ENCODE peak calls at places on chromosomes 11 and 22, in ten cellular contexts. E is A549, N is upper lobe of right lung, I is RWPE1, T is OCI-LY7, R is esophagus squamous epithelium, S is heart right ventricle, H is pancreas, O is H9, J is HL-60. W is an unnamed sample.

GRCh38 chr11:1766719-1767398 is 3.1 kb upstream of the CTSD start:
- DNase-seq in R (no peak), O (no peak), H (peak), J (no peak), N (peak), I (no peak), T (no peak), E (no peak), S (no peak), W (no peak)

GRCh38 chr22:41290262-41291221 is 4.6 kb upstream of the RANGAP1 start:
- DNase-seq in R (no peak), E (no peak), H (no peak), S (no peak), J (no peak), O (peak), T (no peak), N (no peak), I (peak), W (no peak)

GRCh38 chr22:19523240-19524169 is 705 bp downstream of the CLDN5 start:
- DNase-seq in S (no peak), O (peak), H (no peak), N (no peak), T (no peak), R (no peak), I (no peak), J (peak), E (no peak), W (no peak)

GRCh38 chr11:27473017-27473406 is 422 bp upstream of the LGR4 start:
- DNase-seq in R (no peak), H (no peak), T (no peak), N (no peak), S (no peak), J (no peak), I (no peak), E (no peak), O (no peak), W (no peak)

GRCh38 chr11:68932358-68932757 is 28.7 kb downstream of the IGHMBP2 start:
- DNase-seq in T (no peak), R (no peak), N (no peak), H (no peak), I (no peak), S (no peak), O (no peak), J (no peak), E (no peak), W (no peak)

GRCh38 chr11:111417011-111417765 is 38.1 kb upstream of the POU2AF1 start:
- DNase-seq in I (no peak), S (no peak), E (no peak), T (peak), O (no peak), N (no peak), R (no peak), H (no peak), J (peak), W (no peak)

GRCh38 chr11:116851631-116852030 is 14.2 kb upstream of the APOA1 start:
- DNase-seq in E (no peak), R (no peak), T (no peak), I (no peak), H (no peak), J (peak), N (no peak), S (no peak), O (no peak), W (no peak)

GRCh38 chr22:20114506-20115475 is 1.1 kb upstream of the RANBP1 start:
- DNase-seq in T (no peak), J (no peak), R (no peak), E (no peak), I (no peak), N (no peak), O (no peak), S (no peak), H (no peak), W (no peak)

GRCh38 chr11:90288207-90288821 is 65.5 kb upstream of the CHORDC1 start:
- DNase-seq in E (peak), T (peak), O (no peak), H (no peak), N (no peak), S (no peak), R (no peak), I (peak), J (no peak), W (no peak)

GRCh38 chr11:120432056-120433018 is 79.2 kb upstream of the GRIK4 start:
- DNase-seq in H (peak), T (no peak), S (peak), J (no peak), R (no peak), E (peak), N (no peak), I (peak), O (no peak), W (peak)

GRCh38 chr11:34358258-34358665 is 452 bp upstream of the ABTB2 start:
- DNase-seq in J (peak), O (no peak), T (no peak), I (peak), R (no peak), S (peak), H (peak), E (peak), N (peak), W (no peak)

GRCh38 chr22:25113316-25113721 is 86.3 kb upstream of the CRYBB3 start:
- DNase-seq in N (peak), T (no peak), H (no peak), R (no peak), J (no peak), E (no peak), S (no peak), I (no peak), O (no peak), W (no peak)

GRCh38 chr11:66418986-66419308 is 1.9 kb upstream of the NPAS4 start:
- DNase-seq in S (no peak), J (no peak), E (no peak), H (no peak), N (no peak), I (no peak), R (no peak), T (no peak), O (no peak), W (no peak)

GRCh38 chr11:19953909-19954308 is 206.4 kb downstream of the DBX1 start:
- DNase-seq in H (peak), N (no peak), E (peak), O (peak), R (no peak), S (peak), J (no peak), I (peak), T (no peak), W (peak)

GRCh38 chr22:22818861-22819855 is 68.5 kb upstream of the IGLL5 start:
- DNase-seq in O (no peak), S (no peak), I (no peak), E (no peak), T (peak), N (no peak), H (no peak), R (no peak), J (no peak), W (no peak)

GRCh38 chr22:46984751-46985506 is 222.5 kb downstream of the TBC1D22A start:
- DNase-seq in O (no peak), J (no peak), E (no peak), S (no peak), H (no peak), I (peak), N (no peak), R (no peak), T (no peak), W (peak)

GRCh38 chr22:36081023-36081431 is 52.4 kb upstream of the RBFOX2 start:
- DNase-seq in E (no peak), N (no peak), I (no peak), R (no peak), J (no peak), S (no peak), T (no peak), H (no peak), O (no peak), W (no peak)

GRCh38 chr22:36068776-36069344 is 40.2 kb upstream of the RBFOX2 start:
- DNase-seq in H (no peak), N (no peak), O (no peak), J (no peak), I (no peak), T (peak), S (no peak), R (no peak), E (no peak), W (no peak)

GRCh38 chr11:128417607-128418324 is 169.6 kb downstream of the ETS1 start:
- DNase-seq in J (no peak), H (no peak), T (no peak), I (peak), N (no peak), O (no peak), R (no peak), E (no peak), S (peak), W (no peak)

GRCh38 chr22:50302564-50302963 is 4.9 kb downstream of the PLXNB2 start:
- DNase-seq in J (no peak), H (no peak), I (no peak), E (no peak), N (no peak), O (no peak), R (no peak), T (no peak), S (peak), W (no peak)

GRCh38 chr11:121534131-121535093 is 81.6 kb upstream of the SORL1-AS1 start:
- DNase-seq in H (no peak), J (no peak), I (no peak), O (no peak), N (no peak), T (peak), R (no peak), S (no peak), E (no peak), W (no peak)

GRCh38 chr11:119347242-119347641 is 737 bp upstream of the MFRP start:
- DNase-seq in E (no peak), I (no peak), S (no peak), H (no peak), T (no peak), J (no peak), N (no peak), O (no peak), R (no peak), W (no peak)

GRCh38 chr22:38844661-38845367 is 986 bp upstream of the NPTXR start:
- DNase-seq in S (no peak), N (no peak), R (no peak), E (no peak), T (no peak), I (no peak), H (no peak), J (no peak), O (no peak), W (no peak)

GRCh38 chr11:17206448-17206847 is 1.3 kb downstream of the PIK3C2A start:
- DNase-seq in H (no peak), E (no peak), J (no peak), S (no peak), O (no peak), T (no peak), I (no peak), N (no peak), R (no peak), W (no peak)
- H3K27ac ChIP-seq in H (no peak), E (no peak), J (no peak), S (peak), O (no peak), T (no peak), I (no peak), N (peak), R (peak), W (no peak)

DNA sequence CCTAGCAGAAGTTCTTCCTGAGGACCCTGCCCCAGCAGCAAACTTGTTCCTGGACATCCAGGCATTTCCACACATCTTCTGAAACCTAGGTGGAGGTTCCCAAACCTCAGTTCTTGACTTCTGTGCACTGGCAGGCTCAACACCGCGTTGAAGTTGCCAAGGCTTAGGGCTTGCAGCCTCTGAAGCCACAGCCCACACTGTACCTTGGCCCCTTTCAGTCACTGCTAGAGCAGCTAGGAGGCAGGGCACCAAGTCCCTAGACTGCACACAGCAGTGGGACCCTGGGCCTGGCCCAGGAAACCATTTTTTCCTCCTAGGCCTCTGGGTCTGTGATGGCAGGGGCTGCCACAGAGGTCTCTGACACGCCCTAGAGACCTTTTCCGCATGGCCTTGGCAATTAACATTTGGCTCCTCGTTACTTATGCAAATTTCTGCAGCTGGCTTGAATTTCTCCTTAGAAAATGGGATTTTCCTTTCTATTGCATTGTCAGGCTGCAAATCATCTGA is 159.0 kb downstream of the SBF2 start:
- DNase-seq in I (no peak), E (no peak), S (no peak), H (no peak), R (no peak), N (no peak), T (no peak), O (no peak), J (no peak), W (no peak)
- H3K27ac ChIP-seq in I (no peak), E (no peak), S (no peak), H (no peak), R (no peak), N (no peak), T (no peak), O (no peak), J (no peak), W (no peak)

GRCh38 chr11:2927493-2927800 is 1.8 kb downstream of the PHLDA2 start:
- DNase-seq in R (no peak), S (no peak), J (no peak), N (no peak), T (no peak), I (no peak), E (no peak), O (no peak), H (no peak), W (no peak)
- H3K27ac ChIP-seq in R (no peak), S (no peak), J (no peak), N (no peak), T (no peak), I (peak), E (no peak), O (no peak), H (no peak), W (peak)

DNA sequence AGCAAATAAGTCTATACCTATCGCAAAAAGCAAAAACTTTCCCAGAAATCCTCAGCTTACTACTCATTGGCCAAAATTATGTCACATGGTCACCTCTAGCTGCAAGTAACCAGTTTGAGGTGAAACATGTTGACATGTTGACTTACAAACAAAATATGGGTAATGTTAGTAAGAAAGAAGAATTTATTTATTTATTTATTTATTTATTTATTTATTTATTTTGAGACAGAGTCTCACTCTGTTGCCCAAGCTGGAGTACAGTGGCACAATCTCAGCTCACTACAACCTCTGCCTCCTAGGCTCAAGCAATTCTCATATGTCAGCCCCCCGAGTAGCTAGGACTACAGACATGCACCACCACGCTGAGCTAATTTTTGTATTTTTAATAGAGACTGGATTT is 5.4 kb upstream of the SLC35C1 start:
- DNase-seq in E (no peak), R (no peak), J (no peak), I (no peak), T (no peak), H (no peak), S (no peak), N (no peak), O (no peak), W (no peak)
- H3K27ac ChIP-seq in E (no peak), R (no peak), J (no peak), I (no peak), T (no peak), H (no peak), S (no peak), N (peak), O (no peak), W (no peak)

DNA sequence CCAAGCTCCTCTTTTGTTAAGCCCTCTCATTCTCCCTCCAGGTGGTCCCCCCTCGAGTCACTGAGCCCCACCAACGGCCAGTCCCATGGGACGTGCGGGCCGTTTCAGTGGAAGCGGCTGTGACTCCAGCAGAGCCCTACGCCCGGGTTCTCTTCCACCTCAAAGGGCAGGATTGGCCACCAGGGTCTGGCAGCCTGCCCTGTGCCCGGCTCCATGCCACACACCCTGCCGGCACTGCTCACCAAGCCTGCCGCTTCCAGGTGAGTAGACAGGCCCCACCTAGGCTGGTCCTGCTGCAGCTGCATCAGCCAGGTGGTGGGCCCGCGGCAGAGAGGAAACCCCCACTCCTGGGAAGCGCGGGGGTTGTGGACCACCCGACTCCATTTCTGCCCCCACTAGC is 3.3 kb downstream of the TMEM132A start:
- DNase-seq in O (no peak), N (peak), I (no peak), R (no peak), J (no peak), T (no peak), S (no peak), H (no peak), E (no peak), W (no peak)
- H3K27ac ChIP-seq in O (no peak), N (no peak), I (no peak), R (no peak), J (no peak), T (no peak), S (no peak), H (no peak), E (no peak), W (no peak)

GRCh38 chr22:37627545-37627944 is 11.9 kb upstream of the SH3BP1 start:
- DNase-seq in E (no peak), R (no peak), S (no peak), T (peak), H (no peak), O (no peak), N (no peak), I (no peak), J (peak), W (no peak)
- H3K27ac ChIP-seq in E (no peak), R (peak), S (peak), T (peak), H (no peak), O (no peak), N (peak), I (peak), J (peak), W (no peak)

GRCh38 chr11:65113839-65114238 is 2.2 kb downstream of the TM7SF2 start:
- DNase-seq in H (peak), O (no peak), J (no peak), E (no peak), N (no peak), T (no peak), I (no peak), S (no peak), R (no peak), W (no peak)
- H3K27ac ChIP-seq in H (peak), O (no peak), J (no peak), E (no peak), N (no peak), T (peak), I (peak), S (no peak), R (no peak), W (no peak)

DNA sequence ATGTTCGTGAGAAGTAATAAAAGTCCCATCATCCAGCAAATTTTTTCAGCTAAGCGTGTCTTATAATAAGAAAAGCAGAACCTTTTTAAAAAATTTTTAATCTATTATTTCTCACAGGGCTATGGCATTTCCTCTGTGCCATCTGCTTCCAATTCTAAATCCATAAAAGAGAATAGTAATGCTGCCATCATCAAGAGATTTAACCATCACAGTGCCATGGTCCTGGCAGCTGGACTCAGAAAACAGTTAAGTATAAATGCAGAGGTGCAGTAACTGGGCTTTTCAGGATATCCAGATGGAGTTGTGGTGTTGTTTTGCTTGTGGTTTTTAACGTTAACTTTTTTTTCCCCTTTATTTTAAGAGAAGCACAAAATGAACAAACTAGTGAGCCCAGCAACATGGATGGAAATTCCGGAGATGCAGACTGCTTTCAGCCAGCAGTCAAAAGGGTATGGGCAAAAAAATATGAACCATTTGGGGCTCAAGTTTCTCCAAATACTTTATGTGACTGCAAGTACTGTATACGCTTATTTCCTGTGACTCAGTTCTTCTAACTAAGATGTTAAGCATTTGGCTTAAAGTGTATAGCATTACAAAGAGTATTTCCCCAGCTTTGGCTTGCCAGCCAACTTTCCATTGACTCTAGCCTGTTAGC is 25.2 kb downstream of the GTF2H1 start:
- DNase-seq in O (no peak), I (no peak), H (no peak), R (no peak), S (no peak), T (no peak), E (no peak), J (no peak), N (no peak), W (no peak)
- H3K27ac ChIP-seq in O (no peak), I (no peak), H (no peak), R (no peak), S (no peak), T (no peak), E (no peak), J (no peak), N (no peak), W (peak)

DNA sequence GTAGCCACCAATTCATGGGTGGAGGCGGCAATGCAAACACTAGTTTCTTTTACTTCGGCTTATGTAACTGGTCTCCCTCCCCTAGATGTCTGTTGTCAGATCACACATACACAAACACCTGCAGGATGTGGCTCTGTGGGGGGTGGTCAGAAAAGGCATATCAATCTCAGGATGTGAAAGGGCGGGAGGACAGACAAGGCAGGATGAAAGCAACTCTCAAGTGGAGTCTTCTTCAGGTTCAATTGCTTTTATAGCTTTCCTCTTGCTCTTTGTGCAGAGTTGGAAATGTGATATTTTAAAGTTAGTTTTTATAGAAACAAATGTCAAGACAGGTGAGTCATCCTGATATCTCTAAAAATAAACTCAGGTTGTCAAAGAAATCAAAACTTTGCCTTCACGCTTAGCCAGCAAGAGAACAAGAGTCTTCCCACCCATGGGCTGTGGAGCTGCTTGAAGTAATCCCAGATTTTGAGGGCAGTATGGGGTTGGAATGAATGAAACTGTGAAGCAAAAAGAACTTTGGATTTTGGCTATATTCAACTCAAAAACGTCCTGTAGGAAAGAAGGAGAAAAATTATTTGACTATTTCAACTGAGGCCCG is 423.4 kb downstream of the GUCY1A2 start:
- DNase-seq in I (no peak), H (no peak), O (peak), T (no peak), S (no peak), J (no peak), N (no peak), E (no peak), R (no peak), W (no peak)
- H3K27ac ChIP-seq in I (no peak), H (no peak), O (no peak), T (no peak), S (no peak), J (no peak), N (no peak), E (no peak), R (no peak), W (no peak)

W was measured in epithelial cell of prostate.